ENCODE peak calls at places on chromosome 21, in four cellular contexts. One of them, this sample, is unnamed.

GRCh38 chr21:43867332-43867703 is 2.3 kb downstream of the AGPAT3 start:
- DNase-seq in GDM1: no peak
- DNase-seq in NCI-H2081 treated with DMSO at 0.1 percent for 48 hours: no peak
- DNase-seq in GM12865: no peak
- DNase-seq in this sample: no peak

GRCh38 chr21:46599251-46599572 is 5.7 kb downstream of the S100B start:
- DNase-seq in NCI-H2081 treated with DMSO at 0.1 percent for 48 hours: no peak
- DNase-seq in GDM1: no peak
- DNase-seq in GM12865: no peak
- DNase-seq in this sample: no peak

GRCh38 chr21:38853421-38853919 is 47.7 kb downstream of the ETS2 start:
- DNase-seq in NCI-H2081 treated with DMSO at 0.1 percent for 48 hours: no peak
- DNase-seq in GM12865: peak
- DNase-seq in GDM1: no peak
- DNase-seq in this sample: peak

GRCh38 chr21:32248616-32249550 is 30.0 kb downstream of the MIS18A start:
- DNase-seq in NCI-H2081 treated with DMSO at 0.1 percent for 48 hours: peak
- DNase-seq in GM12865: no peak
- DNase-seq in GDM1: no peak
- DNase-seq in this sample: no peak

GRCh38 chr21:45535341-45536081 is 6.7 kb downstream of the SLC19A1 start:
- DNase-seq in NCI-H2081 treated with DMSO at 0.1 percent for 48 hours: no peak
- DNase-seq in GM12865: no peak
- DNase-seq in GDM1: peak
- DNase-seq in this sample: no peak

GRCh38 chr21:36966066-36966845 is at the start of gene HLCS:
- DNase-seq in GDM1: peak
- DNase-seq in NCI-H2081 treated with DMSO at 0.1 percent for 48 hours: peak
- DNase-seq in GM12865: peak
- DNase-seq in this sample: peak

GRCh38 chr21:25837545-25838263 is 102.9 kb downstream of the GABPA start:
- DNase-seq in GDM1: no peak
- DNase-seq in NCI-H2081 treated with DMSO at 0.1 percent for 48 hours: no peak
- DNase-seq in GM12865: no peak
- DNase-seq in this sample: no peak

GRCh38 chr21:28325618-28326017 is 667.1 kb downstream of the LTN1 start:
- DNase-seq in GM12865: no peak
- DNase-seq in GDM1: no peak
- DNase-seq in NCI-H2081 treated with DMSO at 0.1 percent for 48 hours: no peak
- DNase-seq in this sample: no peak

GRCh38 chr21:31252091-31252490 is 92.0 kb downstream of the TIAM1 start:
- DNase-seq in GDM1: no peak
- DNase-seq in GM12865: no peak
- DNase-seq in NCI-H2081 treated with DMSO at 0.1 percent for 48 hours: no peak
- DNase-seq in this sample: no peak

GRCh38 chr21:43921979-43922945 is 57.2 kb downstream of the AGPAT3 start:
- DNase-seq in NCI-H2081 treated with DMSO at 0.1 percent for 48 hours: no peak
- DNase-seq in GDM1: no peak
- DNase-seq in GM12865: peak
- DNase-seq in this sample: no peak

GRCh38 chr21:45534591-45535331 is 7.5 kb downstream of the SLC19A1 start:
- DNase-seq in GM12865: no peak
- DNase-seq in GDM1: no peak
- DNase-seq in NCI-H2081 treated with DMSO at 0.1 percent for 48 hours: no peak
- DNase-seq in this sample: no peak

GRCh38 chr21:27802816-27803475 is 836.1 kb upstream of the ADAMTS5 start:
- DNase-seq in NCI-H2081 treated with DMSO at 0.1 percent for 48 hours: no peak
- DNase-seq in GM12865: peak
- DNase-seq in GDM1: peak
- DNase-seq in this sample: peak

GRCh38 chr21:33117268-33117888 is 47.4 kb downstream of the OLIG1 start:
- DNase-seq in NCI-H2081 treated with DMSO at 0.1 percent for 48 hours: no peak
- DNase-seq in GDM1: no peak
- DNase-seq in GM12865: no peak
- DNase-seq in this sample: no peak

GRCh38 chr21:21236981-21237380 is 238.8 kb downstream of the NCAM2 start:
- DNase-seq in GDM1: no peak
- DNase-seq in GM12865: no peak
- DNase-seq in NCI-H2081 treated with DMSO at 0.1 percent for 48 hours: no peak
- DNase-seq in this sample: no peak

GRCh38 chr21:41766883-41767605 is at the start of gene RIPK4:
- DNase-seq in NCI-H2081 treated with DMSO at 0.1 percent for 48 hours: peak
- DNase-seq in GDM1: no peak
- DNase-seq in GM12865: peak
- DNase-seq in this sample: no peak

GRCh38 chr21:29287383-29287782 is 11.3 kb upstream of the BACH1 start:
- DNase-seq in GDM1: peak
- DNase-seq in GM12865: peak
- DNase-seq in NCI-H2081 treated with DMSO at 0.1 percent for 48 hours: no peak
- DNase-seq in this sample: no peak